ENCODE peak calls at places on chromosomes 12 and 14, in four cellular contexts. U, E, Z and H are unnamed samples.

GRCh38 chr12:50186667-50187066 is 19.5 kb upstream of the CERS5 start:
- DNase-seq in U (no peak), E (no peak), Z (no peak), H (no peak)

GRCh38 chr14:32998433-32998832 is 59.8 kb downstream of the NPAS3 start:
- DNase-seq in U (no peak), E (no peak), Z (no peak), H (no peak)

GRCh38 chr12:26285401-26285800 is 90.0 kb downstream of the SSPN start:
- DNase-seq in U (no peak), E (no peak), Z (no peak), H (no peak)

GRCh38 chr12:50542448-50542847 is 37.7 kb downstream of the DIP2B start:
- DNase-seq in U (no peak), E (no peak), Z (no peak), H (no peak)

GRCh38 chr12:132210223-132211055 is 66.2 kb downstream of the NOC4L start:
- DNase-seq in U (no peak), E (no peak), Z (no peak), H (peak; percentile 70)

GRCh38 chr12:116542345-116542950 is 16.7 kb upstream of the MAP1LC3B2 start:
- DNase-seq in U (peak; percentile 64), E (no peak), Z (no peak), H (no peak)

GRCh38 chr12:64611430-64612286 is 1.4 kb downstream of the RASSF3 start:
- DNase-seq in U (peak; percentile 61), E (no peak), Z (no peak), H (peak; percentile 13)

GRCh38 chr14:32354716-32355115 is 25.6 kb downstream of the AKAP6 start:
- DNase-seq in U (no peak), E (peak; percentile 34), Z (no peak), H (no peak)

GRCh38 chr12:4894019-4894418 is 15.7 kb upstream of the KCNA1 start:
- DNase-seq in U (no peak), E (no peak), Z (no peak), H (no peak)

GRCh38 chr14:56894591-56894991 is 84.3 kb upstream of the OTX2 start:
- DNase-seq in U (no peak), E (no peak), Z (no peak), H (no peak)

GRCh38 chr12:86349196-86349595 is 93.0 kb upstream of the MGAT4C start:
- DNase-seq in U (no peak), E (no peak), Z (no peak), H (no peak)

GRCh38 chr12:57523706-57524614 is 1.3 kb downstream of the MBD6 start:
- DNase-seq in U (no peak), E (no peak), Z (no peak), H (no peak)

GRCh38 chr14:55051165-55051425 is 352 bp upstream of the MAPK1IP1L start:
- DNase-seq in U (no peak), E (no peak), Z (no peak), H (no peak)

GRCh38 chr12:50636505-50636904 is 127.4 kb upstream of the ATF1 start:
- DNase-seq in U (no peak), E (no peak), Z (no peak), H (no peak)

GRCh38 chr12:30806989-30807694 is 52.4 kb upstream of the CAPRIN2 start:
- DNase-seq in U (peak; percentile 77), E (peak; percentile 54), Z (peak; percentile 21), H (peak; percentile 37)

GRCh38 chr14:96762650-96763049 is 34.5 kb upstream of the VRK1 start:
- DNase-seq in U (peak; percentile 82), E (peak; percentile 67), Z (peak; percentile 65), H (no peak)

GRCh38 chr12:57209916-57210315 is 6.7 kb upstream of the NXPH4 start:
- DNase-seq in U (no peak), E (no peak), Z (no peak), H (no peak)

GRCh38 chr14:50944647-50945413 is 547 bp upstream of the PYGL start:
- DNase-seq in U (no peak), E (peak; percentile 94), Z (no peak), H (no peak)

GRCh38 chr14:50766338-50766886 is 64.5 kb downstream of the NIN start:
- DNase-seq in U (no peak), E (no peak), Z (no peak), H (no peak)

GRCh38 chr14:75201087-75201486 is 24.7 kb upstream of the TMED10 start:
- DNase-seq in U (no peak), E (no peak), Z (no peak), H (no peak)
- TF ChIP-seq SP1 in U (no peak), E (no peak), Z (no peak), H (no peak)

GRCh38 chr12:117968826-117969659 is at the start of gene KSR2:
- DNase-seq in U (peak; percentile 6), E (peak; percentile 13), Z (no peak), H (peak; percentile 90)
- TF ChIP-seq CBFB in U (no peak), E (no peak), Z (no peak), H (no peak)

GRCh38 chr12:107344035-107344808 is 250.9 kb upstream of the CRY1 start:
- DNase-seq in U (no peak), E (peak; percentile 63), Z (no peak), H (no peak)

GRCh38 chr12:107339932-107340331 is 246.6 kb upstream of the CRY1 start:
- DNase-seq in U (no peak), E (no peak), Z (no peak), H (no peak)

GRCh38 chr12:107336705-107337104 is 243.4 kb upstream of the CRY1 start:
- DNase-seq in U (no peak), E (no peak), Z (no peak), H (no peak)

GRCh38 chr12:107337354-107338095 is 244.2 kb upstream of the CRY1 start:
- DNase-seq in U (no peak), E (no peak), Z (no peak), H (no peak)

DNA sequence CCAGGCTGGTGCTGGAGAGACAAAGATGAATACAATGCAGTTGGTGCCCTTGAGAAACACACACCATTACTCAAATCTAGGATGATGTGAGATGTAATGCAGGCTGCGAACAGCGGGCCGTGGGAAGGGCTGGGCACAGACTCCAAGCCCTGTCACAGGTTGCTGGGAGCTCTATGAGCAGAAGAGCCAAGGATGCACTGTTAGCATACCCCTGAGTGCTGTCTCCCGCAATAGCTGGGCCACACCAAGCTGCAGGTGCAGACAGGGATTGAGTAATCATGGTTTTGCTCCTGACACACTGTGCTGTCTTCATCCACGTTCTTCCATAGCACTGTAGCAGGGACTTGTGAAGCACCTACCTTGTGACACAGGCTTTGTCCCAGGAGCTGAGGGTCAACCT is 247.6 kb upstream of the CRY1 start:
- DNase-seq in U (no peak), E (no peak), Z (no peak), H (no peak)
- TF ChIP-seq ATF2 in U (no peak), E (no peak), Z (no peak), H (no peak)

DNA sequence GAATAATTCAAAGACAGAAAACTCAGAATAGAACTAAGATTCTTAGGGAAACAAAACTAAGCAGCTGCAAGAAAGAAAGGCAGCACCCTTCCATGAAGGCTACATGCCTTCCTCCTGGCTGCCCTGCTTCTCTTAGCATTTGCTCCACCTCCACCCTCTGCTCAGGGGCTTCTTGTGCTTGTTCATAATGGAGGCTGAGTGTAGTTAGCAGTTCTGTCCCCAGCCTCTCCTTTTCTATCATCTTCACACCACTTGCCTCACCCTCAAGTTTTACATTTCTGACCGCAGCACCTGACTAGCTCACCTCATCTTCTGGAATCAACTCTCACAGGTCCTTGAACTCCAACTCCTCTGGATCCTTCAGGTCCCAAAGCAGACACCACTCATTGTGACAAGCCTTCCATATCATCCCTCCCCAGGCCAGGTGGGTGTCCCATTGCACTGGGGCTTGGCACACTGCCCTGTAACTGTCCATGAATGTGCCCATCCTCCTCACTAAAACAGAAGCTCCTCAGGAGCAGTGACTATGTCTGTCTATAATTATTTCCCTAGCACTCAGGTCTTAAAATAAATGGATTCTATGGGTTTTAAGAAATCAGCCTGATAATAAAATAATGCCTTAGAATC is 139.1 kb downstream of the TMTC1 start:
- DNase-seq in U (no peak), E (no peak), Z (no peak), H (no peak)
- TF ChIP-seq SP1 in U (no peak), E (no peak), Z (no peak), H (no peak)

DNA sequence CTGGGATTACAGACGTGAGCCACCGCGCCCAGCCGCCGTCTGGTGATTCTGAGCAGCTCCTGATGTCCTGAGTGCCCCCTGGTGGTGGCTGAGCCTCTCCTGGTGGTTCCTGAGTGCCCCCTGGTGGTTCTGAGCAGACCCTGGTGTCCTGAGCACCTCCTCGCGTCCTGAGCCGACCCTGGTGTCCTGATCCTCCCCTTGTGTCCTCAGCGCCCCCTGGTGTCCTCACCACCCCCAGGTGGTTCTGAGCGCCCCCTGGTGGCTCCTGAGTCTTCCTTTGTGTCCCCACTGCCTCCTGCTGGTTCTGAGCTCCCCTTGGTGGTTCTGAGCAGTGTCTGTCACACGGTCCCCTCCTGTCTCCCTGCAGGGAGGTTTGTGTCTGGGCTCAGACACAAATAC is 1304.9 kb downstream of the TMEM121 start:
- DNase-seq in U (peak; percentile 9), E (peak; percentile 20), Z (no peak), H (peak; percentile 18)
- TF ChIP-seq CBFB in U (no peak), E (no peak), Z (no peak), H (no peak)